ENCODE peak calls at places on chromosomes 4 and X, in eight cellular contexts. H is T follicular helper cell; P is suprapubic skin; Q is psoas muscle; B is H4; G is cardiac fibroblast; Y is natural killer cell; D is stimulated activated CD8-positive, alpha-beta memory T cell treated with anti-CD3 and anti-CD28 coated beads, Interleukin-4, amount 100 ng/mL, for 1 hour. T is an unnamed sample.

GRCh38 chr4:628821-629635 is 3.7 kb downstream of the PDE6B start:
- DNase-seq in H (no peak), P (peak; percentile 38), Q (no peak), B (no peak), G (no peak), Y (no peak), D (no peak), T (no peak)

GRCh38 chrX:132831336-132831973 is 127.0 kb downstream of the HS6ST2 start:
- DNase-seq in H (no peak), P (no peak), Q (no peak), B (no peak), G (no peak), Y (no peak), D (no peak), T (no peak)

GRCh38 chr4:41366911-41367517 is 110.3 kb downstream of the UCHL1 start:
- DNase-seq in H (no peak), P (no peak), Q (no peak), B (no peak), G (no peak), Y (no peak), D (no peak), T (no peak)

GRCh38 chr4:71186566-71187398 is 152.0 kb upstream of the SLC4A4 start:
- DNase-seq in H (no peak), P (no peak), Q (peak; percentile 70), B (peak; percentile 16), G (peak; percentile 47), Y (peak; percentile 70), D (no peak), T (peak; percentile 32)

GRCh38 chr4:128424524-128425195 is 137.0 kb upstream of the PGRMC2 start:
- DNase-seq in H (no peak), P (no peak), Q (no peak), B (no peak), G (peak; percentile 55), Y (no peak), D (no peak), T (peak; percentile 24)

GRCh38 chr4:83618431-83618830 is 82.5 kb downstream of the GPAT3 start:
- DNase-seq in H (no peak), P (no peak), Q (peak; percentile 56), B (peak; percentile 52), G (peak; percentile 75), Y (no peak), D (no peak), T (peak; percentile 67)

GRCh38 chrX:72137846-72138455 is 6.2 kb upstream of the RTL5 start:
- DNase-seq in H (no peak), P (no peak), Q (no peak), B (no peak), G (no peak), Y (no peak), D (no peak), T (no peak)

GRCh38 chrX:30706216-30706775 is 53.1 kb downstream of the GK start:
- DNase-seq in H (no peak), P (no peak), Q (no peak), B (no peak), G (no peak), Y (no peak), D (no peak), T (no peak)

GRCh38 chrX:65601530-65602281 is 65.7 kb upstream of the MSN start:
- DNase-seq in H (peak; percentile 30), P (peak; percentile 83), Q (peak; percentile 88), B (peak; percentile 91), G (peak; percentile 95), Y (no peak), D (no peak), T (peak; percentile 82)

GRCh38 chr4:61838072-61838471 is 637.9 kb downstream of the ADGRL3 start:
- DNase-seq in H (no peak), P (no peak), Q (no peak), B (peak; percentile 34), G (no peak), Y (no peak), D (no peak), T (no peak)

GRCh38 chr4:17447675-17448298 is 64.1 kb downstream of the QDPR start:
- DNase-seq in H (peak; percentile 42), P (no peak), Q (no peak), B (peak; percentile 79), G (peak; percentile 85), Y (no peak), D (peak; percentile 13), T (peak; percentile 59)

GRCh38 chr4:118865091-118865708 is 23.5 kb upstream of the SYNPO2 start:
- DNase-seq in H (no peak), P (no peak), Q (no peak), B (peak; percentile 56), G (peak; percentile 68), Y (no peak), D (no peak), T (peak; percentile 39)

GRCh38 chr4:139077567-139078355 is 62.2 kb downstream of the NOCT start:
- DNase-seq in H (no peak), P (no peak), Q (no peak), B (no peak), G (no peak), Y (no peak), D (no peak), T (no peak)

GRCh38 chrX:38987135-38987780 is 186.0 kb downstream of the MID1IP1 start:
- DNase-seq in H (no peak), P (no peak), Q (no peak), B (peak; percentile 33), G (no peak), Y (no peak), D (no peak), T (no peak)

GRCh38 chr4:165355900-165356300 is 22.9 kb upstream of the CPE start:
- DNase-seq in H (no peak), P (no peak), Q (no peak), B (peak; percentile 55), G (peak; percentile 59), Y (no peak), D (no peak), T (no peak)

GRCh38 chr4:161869511-161869910 is 294.3 kb downstream of the FSTL5 start:
- DNase-seq in H (no peak), P (no peak), Q (no peak), B (no peak), G (no peak), Y (no peak), D (no peak), T (no peak)

GRCh38 chrX:4963432-4963831 is 1250.0 kb upstream of the PRKX start:
- DNase-seq in H (no peak), P (no peak), Q (no peak), B (no peak), G (no peak), Y (no peak), D (no peak), T (no peak)

GRCh38 chrX:28757290-28757689 is 170.0 kb downstream of the IL1RAPL1 start:
- DNase-seq in H (no peak), P (no peak), Q (no peak), B (no peak), G (no peak), Y (no peak), D (no peak), T (no peak)

GRCh38 chr4:183636488-183636887 is 22.5 kb downstream of the RWDD4 start:
- DNase-seq in H (no peak), P (no peak), Q (no peak), B (peak; percentile 29), G (no peak), Y (no peak), D (no peak), T (no peak)

GRCh38 chr4:71559957-71560541 is 221.2 kb downstream of the SLC4A4 start:
- DNase-seq in H (no peak), P (no peak), Q (no peak), B (peak; percentile 15), G (peak; percentile 62), Y (no peak), D (no peak), T (peak; percentile 29)